ENCODE peak calls at places on chromosome 15, in seven cellular contexts. J is AG04449; S is stimulated activated CD4-positive, alpha-beta T cell treated with anti-CD3 and anti-CD28 coated beads, Interleukin-1b, Interleukin-23, amount 100 ng/mL, for 24 hours; K is hippocampal formation; H is left lobe of liver; Q is endothelial cell; N is astrocyte of the spinal cord. I is an unnamed sample.

GRCh38 chr15:63250312-63250965 is 27.0 kb upstream of the APH1B start:
- DNase-seq in J (peak), S (no peak), K (no peak), H (no peak), Q (no peak), N (peak), I (no peak)

GRCh38 chr15:37058316-37058985 is 41.9 kb downstream of the MEIS2 start:
- DNase-seq in J (no peak), S (no peak), K (no peak), H (no peak), Q (no peak), N (no peak), I (no peak)

GRCh38 chr15:25249236-25250010 is 189.4 kb downstream of the UBE3A start:
- DNase-seq in J (no peak), S (no peak), K (no peak), H (no peak), Q (no peak), N (no peak), I (no peak)

GRCh38 chr15:96041982-96042733 is 288.3 kb upstream of the NR2F2 start:
- DNase-seq in J (no peak), S (no peak), K (no peak), H (no peak), Q (no peak), N (no peak), I (no peak)

GRCh38 chr15:92051726-92052125 is 198.2 kb downstream of the SLCO3A1 start:
- DNase-seq in J (no peak), S (no peak), K (no peak), H (no peak), Q (no peak), N (no peak), I (no peak)

GRCh38 chr15:31340047-31340446 is 13.4 kb downstream of the KLF13 start:
- DNase-seq in J (no peak), S (no peak), K (no peak), H (no peak), Q (no peak), N (no peak), I (no peak)

GRCh38 chr15:20644026-20644425 is 102.4 kb upstream of the GOLGA6L6 start:
- DNase-seq in J (no peak), S (no peak), K (no peak), H (no peak), Q (no peak), N (no peak), I (no peak)

GRCh38 chr15:33194704-33195261 is at the start of gene FMN1:
- DNase-seq in J (peak), S (peak), K (peak), H (peak), Q (peak), N (peak), I (no peak)

GRCh38 chr15:100687532-100688215 is 85.3 kb downstream of the ASB7 start:
- DNase-seq in J (no peak), S (no peak), K (no peak), H (no peak), Q (no peak), N (peak), I (no peak)

GRCh38 chr15:39041979-39042485 is 477.4 kb upstream of the RASGRP1 start:
- DNase-seq in J (no peak), S (no peak), K (no peak), H (no peak), Q (no peak), N (no peak), I (no peak)

GRCh38 chr15:68930268-68931022 is at the start of gene SPESP1:
- DNase-seq in J (no peak), S (peak), K (peak), H (peak), Q (no peak), N (peak), I (no peak)

GRCh38 chr15:33584797-33585196 is 274.0 kb downstream of the RYR3 start:
- DNase-seq in J (no peak), S (no peak), K (no peak), H (no peak), Q (no peak), N (peak), I (no peak)

GRCh38 chr15:66454143-66454542 is 43.4 kb downstream of the SNAPC5 start:
- DNase-seq in J (no peak), S (no peak), K (no peak), H (no peak), Q (no peak), N (no peak), I (no peak)

GRCh38 chr15:70142322-70143191 is 44.8 kb upstream of the TLE3 start:
- DNase-seq in J (no peak), S (peak), K (no peak), H (no peak), Q (no peak), N (peak), I (no peak)

GRCh38 chr15:51223771-51224229 is 114.6 kb downstream of the CYP19A1 start:
- DNase-seq in J (peak), S (no peak), K (no peak), H (no peak), Q (no peak), N (peak), I (no peak)

GRCh38 chr15:59691194-59691805 is 2.2 kb upstream of the BNIP2 start:
- DNase-seq in J (no peak), S (no peak), K (no peak), H (no peak), Q (peak), N (peak), I (peak)

GRCh38 chr15:90530250-90531051 is 728 bp downstream of the CRTC3 start:
- DNase-seq in J (no peak), S (peak), K (peak), H (peak), Q (peak), N (peak), I (no peak)

GRCh38 chr15:25849431-25849921 is 13.7 kb downstream of the ATP10A start:
- DNase-seq in J (peak), S (no peak), K (no peak), H (no peak), Q (no peak), N (peak), I (peak)

I was measured in COR-L47.